ENCODE peak calls at places on chromosomes 11 and 22, in seven cellular contexts. N is DMS153; H is fibroblast of mammary gland; T is stimulated activated CD4-positive, alpha-beta T cell treated with anti-CD3 and anti-CD28 coated beads, Interleukin-2, amount 100 ng/mL, for 48 hours; M is central memory CD4-positive, alpha-beta T cell; V is neuronal stem cell; K is stimulated activated CD8-positive, alpha-beta memory T cell treated with anti-CD3 and anti-CD28 coated beads, Interleukin-7, amount 100 ng/mL, for 1 hour. D is an unnamed sample.
A peak's percentile ranks its signal among the peaks of the same experiment; 100 is the strongest.

GRCh38 chr11:2912498-2912897 is 16.7 kb downstream of the PHLDA2 start:
- DNase-seq in M (no peak), T (no peak), V (no peak), H (peak; percentile 75), N (no peak), K (no peak), D (peak; percentile 99)

GRCh38 chr11:122259149-122259821 is 143.3 kb upstream of the BLID start:
- DNase-seq in K (no peak), N (no peak), T (no peak), H (no peak), V (no peak), M (no peak), D (no peak)

GRCh38 chr11:134584706-134585445 is 172.8 kb upstream of the B3GAT1 start:
- DNase-seq in H (no peak), N (no peak), T (no peak), M (no peak), K (no peak), V (no peak), D (no peak)

GRCh38 chr22:49934891-49935557 is 16.6 kb downstream of the CRELD2 start:
- DNase-seq in H (peak; percentile 39), M (peak; percentile 74), V (no peak), T (peak; percentile 86), K (peak; percentile 71), N (peak; percentile 21), D (peak; percentile 41)

GRCh38 chr11:68036717-68037239 is 2.0 kb upstream of the TCIRG1 start:
- DNase-seq in M (no peak), K (no peak), N (no peak), H (no peak), V (no peak), T (no peak), D (no peak)

GRCh38 chr22:39617342-39617741 is 46.8 kb downstream of the CACNA1I start:
- DNase-seq in N (no peak), T (no peak), H (no peak), M (no peak), K (no peak), V (no peak), D (no peak)

GRCh38 chr11:30433831-30434230 is 110.9 kb downstream of the ARL14EP start:
- DNase-seq in N (no peak), H (no peak), M (no peak), K (no peak), T (no peak), V (no peak), D (no peak)

GRCh38 chr11:26286472-26287066 is 45.4 kb upstream of the ANO3 start:
- DNase-seq in V (peak; percentile 63), H (peak; percentile 45), N (no peak), M (no peak), T (no peak), K (no peak), D (peak; percentile 8)

GRCh38 chr11:11480951-11481350 is 127.9 kb upstream of the CSNK2A3 start:
- DNase-seq in M (no peak), H (no peak), K (no peak), V (no peak), T (no peak), N (no peak), D (no peak)

GRCh38 chr11:114783805-114784204 is 105.5 kb downstream of the NXPE2 start:
- DNase-seq in H (no peak), M (no peak), K (no peak), N (no peak), V (no peak), T (no peak), D (no peak)

GRCh38 chr22:27628891-27629631 is 172.5 kb downstream of the MN1 start:
- DNase-seq in N (no peak), K (no peak), T (no peak), M (no peak), V (no peak), H (no peak), D (peak; percentile 29)

GRCh38 chr11:16833026-16833425 is 94.6 kb downstream of the C11orf58 start:
- DNase-seq in T (no peak), V (no peak), H (no peak), K (no peak), M (no peak), N (no peak), D (no peak)

GRCh38 chr11:108561535-108561991 is 32.0 kb downstream of the EXPH5 start:
- DNase-seq in M (no peak), N (no peak), H (no peak), V (no peak), T (no peak), K (no peak), D (no peak)

GRCh38 chr11:8006349-8006977 is 19.3 kb downstream of the EIF3F start:
- DNase-seq in N (peak; percentile 9), K (no peak), M (peak; percentile 42), V (peak; percentile 66), H (peak; percentile 74), T (peak; percentile 48), D (peak; percentile 63)

GRCh38 chr11:71574418-71574817 is 8.3 kb downstream of the KRTAP5-11 start:
- DNase-seq in N (no peak), V (no peak), M (no peak), H (no peak), K (no peak), T (no peak), D (no peak)

GRCh38 chr11:62108017-62108750 is 15.6 kb upstream of the INCENP start:
- DNase-seq in V (peak; percentile 61), T (peak; percentile 27), K (no peak), M (peak; percentile 64), H (peak; percentile 75), N (peak; percentile 33), D (peak; percentile 59)

GRCh38 chr11:2732940-2733628 is 33.3 kb upstream of the KCNQ1OT1 start:
- DNase-seq in N (no peak), T (no peak), V (no peak), K (no peak), M (no peak), H (no peak), D (no peak)

GRCh38 chr22:49826603-49827306 is 918 bp downstream of the BRD1 start:
- DNase-seq in N (no peak), H (peak; percentile 28), V (no peak), T (no peak), M (peak; percentile 42), K (peak; percentile 11), D (peak; percentile 14)

GRCh38 chr11:43937434-43938411 is 4.7 kb upstream of the C11orf96 start:
- DNase-seq in N (no peak), T (no peak), K (no peak), H (peak; percentile 63), V (no peak), M (no peak), D (peak; percentile 87)

GRCh38 chr11:97739892-97740782 is 1280.6 kb upstream of the CNTN5 start:
- DNase-seq in H (peak; percentile 48), N (peak; percentile 5), K (no peak), V (no peak), T (no peak), M (no peak), D (no peak)

GRCh38 chr11:15969281-15969680 is 387.1 kb downstream of the SOX6 start:
- DNase-seq in T (no peak), H (peak; percentile 92), V (no peak), N (peak; percentile 50), M (no peak), K (no peak), D (peak; percentile 53)

GRCh38 chr11:78641541-78641940 is 66.9 kb upstream of the NARS2 start:
- DNase-seq in N (no peak), K (no peak), V (no peak), T (no peak), M (no peak), H (no peak), D (no peak)

GRCh38 chr11:12185914-12186313 is 75.5 kb downstream of the MICAL2 start:
- DNase-seq in V (peak; percentile 18), K (no peak), T (no peak), N (peak; percentile 51), M (no peak), H (peak; percentile 67), D (no peak)

GRCh38 chr22:43260818-43261217 is 73.9 kb upstream of the TTLL12 start:
- DNase-seq in N (no peak), V (no peak), K (no peak), H (no peak), M (no peak), T (no peak), D (no peak)

GRCh38 chr11:100459791-100460190 is 227.3 kb upstream of the ARHGAP42 start:
- DNase-seq in K (no peak), T (no peak), H (no peak), M (no peak), V (no peak), N (no peak), D (no peak)

GRCh38 chr11:2268911-2269600 is 1.3 kb downstream of the ASCL2 start:
- DNase-seq in T (peak; percentile 74), H (peak; percentile 7), N (peak; percentile 38), K (peak; percentile 46), M (no peak), V (no peak), D (peak; percentile 73)

GRCh38 chr11:79461144-79461543 is 20.3 kb upstream of the TENM4 start:
- DNase-seq in M (no peak), K (no peak), V (peak; percentile 21), H (peak; percentile 55), N (no peak), T (no peak), D (peak; percentile 38)

GRCh38 chr11:121721961-121722360 is 269.2 kb upstream of the SORL1-AS1 start:
- DNase-seq in M (no peak), T (no peak), N (no peak), K (no peak), V (no peak), H (peak; percentile 24), D (no peak)

GRCh38 chr11:3167143-3168119 is 2.3 kb upstream of the OSBPL5 start:
- DNase-seq in K (no peak), T (no peak), N (no peak), V (no peak), H (no peak), M (no peak), D (no peak)

GRCh38 chr11:113752932-113753331 is 20.6 kb downstream of the ZW10 start:
- DNase-seq in M (no peak), K (no peak), N (no peak), T (no peak), H (no peak), V (no peak), D (no peak)

GRCh38 chr11:69207165-69207889 is 51.6 kb downstream of the SMIM38 start:
- DNase-seq in H (no peak), K (no peak), V (no peak), N (no peak), M (no peak), T (no peak), D (no peak)

GRCh38 chr11:116179346-116179850 is 593.4 kb downstream of the BUD13 start:
- DNase-seq in M (no peak), V (no peak), T (no peak), N (no peak), H (no peak), K (no peak), D (no peak)

GRCh38 chr11:5923789-5924188 is 18.3 kb upstream of the OR56A3 start:
- DNase-seq in M (no peak), H (no peak), K (no peak), V (no peak), T (no peak), N (no peak), D (no peak)

GRCh38 chr11:117786099-117786870 is 10.7 kb downstream of the DSCAML1 start:
- DNase-seq in K (no peak), M (no peak), N (no peak), V (no peak), H (peak; percentile 25), T (no peak), D (peak; percentile 25)

GRCh38 chr11:48051217-48051848 is 71.0 kb downstream of the PTPRJ start:
- DNase-seq in N (no peak), M (no peak), K (no peak), T (no peak), H (no peak), V (no peak), D (no peak)

GRCh38 chr11:58060939-58061672 is 30.4 kb downstream of the OR6Q1 start:
- DNase-seq in V (no peak), M (no peak), T (no peak), H (peak; percentile 8), K (no peak), N (no peak), D (no peak)

GRCh38 chr11:9834281-9834680 is 170.4 kb downstream of the SWAP70 start:
- DNase-seq in N (no peak), T (no peak), V (no peak), H (no peak), M (no peak), K (no peak), D (no peak)

GRCh38 chr22:43109511-43109910 is 1.0 kb upstream of the BIK start:
- DNase-seq in H (no peak), N (no peak), M (no peak), T (no peak), V (no peak), K (no peak), D (no peak)